ENCODE peak calls at places on chromosome 19, in six cellular contexts. P is astrocyte, B is PC-9, R is substantia nigra, D is heart right ventricle, V is GM23338. K is an unnamed sample.
A peak's percentile ranks its signal among the peaks of the same experiment; 100 is the strongest.

GRCh38 chr19:11539495-11540365 is 1.1 kb downstream of the CNN1 start:
- DNase-seq in B (no peak), V (peak; percentile 70), D (peak; percentile 59), R (no peak), P (no peak), K (no peak)

GRCh38 chr19:46716013-46716671 is 772 bp downstream of the PRKD2 start:
- DNase-seq in R (no peak), P (no peak), V (peak; percentile 75), B (peak; percentile 17), D (no peak), K (no peak)

GRCh38 chr19:38388310-38389100 is at the start of gene SPRED3:
- DNase-seq in P (no peak), R (no peak), V (peak; percentile 85), B (no peak), D (no peak), K (no peak)

GRCh38 chr19:19531951-19532805 is 3.5 kb downstream of the YJEFN3 start:
- DNase-seq in R (peak; percentile 94), P (no peak), V (peak; percentile 94), D (peak; percentile 74), B (no peak), K (peak; percentile 89)

GRCh38 chr19:17648097-17648660 is 40.0 kb downstream of the UNC13A start:
- DNase-seq in R (no peak), D (no peak), B (no peak), P (no peak), V (peak; percentile 55), K (no peak)

GRCh38 chr19:39172700-39173501 is 23.9 kb upstream of the NCCRP1 start:
- DNase-seq in P (no peak), D (no peak), R (no peak), V (no peak), B (no peak), K (no peak)

GRCh38 chr19:3140667-3141038 is 4.8 kb downstream of the GNA15 start:
- DNase-seq in R (no peak), D (no peak), P (no peak), B (no peak), V (no peak), K (no peak)

GRCh38 chr19:10928563-10929401 is at the start of the genes TIMM29 and YIPF2:
- DNase-seq in D (peak; percentile 98), P (peak; percentile 90), R (peak; percentile 92), B (peak; percentile 98), V (peak; percentile 99), K (peak; percentile 88)

GRCh38 chr19:53958168-53958571 is 4.6 kb upstream of the CACNG8 start:
- DNase-seq in B (no peak), R (peak; percentile 45), D (no peak), P (no peak), V (peak; percentile 96), K (no peak)

GRCh38 chr19:35901854-35902661 is at the start of gene HCST:
- DNase-seq in D (no peak), R (no peak), B (no peak), V (no peak), P (peak; percentile 64), K (no peak)

GRCh38 chr19:35513975-35514809 is 743 bp upstream of the DMKN start:
- DNase-seq in D (no peak), V (peak; percentile 61), R (no peak), B (no peak), P (no peak), K (no peak)

GRCh38 chr19:23957660-23958281 is 43.1 kb downstream of the ZNF726 start:
- DNase-seq in D (no peak), R (no peak), P (peak; percentile 81), V (no peak), B (peak; percentile 97), K (no peak)

GRCh38 chr19:41993612-41994483 is at the start of gene ATP1A3:
- DNase-seq in V (peak; percentile 85), D (peak; percentile 66), P (peak; percentile 13), B (no peak), R (peak; percentile 15), K (no peak)

GRCh38 chr19:46693760-46694159 is 23.2 kb downstream of the PRKD2 start:
- DNase-seq in P (no peak), R (no peak), B (no peak), V (no peak), D (no peak), K (no peak)

GRCh38 chr19:52910648-52911047 is 12.6 kb downstream of the ZNF888 start:
- DNase-seq in V (no peak), R (no peak), P (no peak), D (no peak), B (no peak), K (no peak)

GRCh38 chr19:46731007-46731501 is 14.1 kb upstream of the PRKD2 start:
- DNase-seq in D (no peak), P (peak; percentile 96), B (peak; percentile 96), V (no peak), R (no peak), K (no peak)

GRCh38 chr19:39398297-39398864 is 7.2 kb downstream of the MED29 start:
- DNase-seq in P (peak; percentile 65), D (peak; percentile 66), R (peak; percentile 14), B (peak; percentile 78), V (no peak), K (peak; percentile 57)

GRCh38 chr19:41940443-41941409 is 12.5 kb upstream of the ERFL start:
- DNase-seq in P (no peak), B (no peak), R (no peak), D (no peak), V (peak; percentile 17), K (no peak)

GRCh38 chr19:28485300-28485699 is 727.7 kb downstream of the UQCRFS1 start:
- DNase-seq in D (peak; percentile 8), P (no peak), B (no peak), V (no peak), R (no peak), K (no peak)

GRCh38 chr19:47778954-47779351 is 450 bp downstream of the SELENOW start:
- DNase-seq in V (no peak), D (peak; percentile 47), B (no peak), R (peak; percentile 39), P (no peak), K (no peak)

GRCh38 chr19:18589380-18590272 is 1.0 kb downstream of the REX1BD start:
- DNase-seq in V (peak; percentile 88), B (peak; percentile 70), D (peak; percentile 63), R (peak; percentile 34), P (peak; percentile 46), K (peak; percentile 50)

GRCh38 chr19:53864308-53864836 is 3.3 kb upstream of the MYADM start:
- DNase-seq in D (no peak), B (peak; percentile 69), R (peak; percentile 26), P (no peak), V (no peak), K (no peak)

GRCh38 chr19:35773020-35773809 is 2.1 kb upstream of the ARHGAP33 start:
- DNase-seq in D (no peak), B (peak; percentile 51), V (no peak), P (peak; percentile 12), R (no peak), K (no peak)

GRCh38 chr19:55484571-55485438 is at the start of gene NAT14:
- DNase-seq in D (peak; percentile 54), P (no peak), R (peak; percentile 58), B (no peak), V (peak; percentile 95), K (no peak)

GRCh38 chr19:55473613-55474012 is 2.8 kb upstream of the ZNF628 start:
- DNase-seq in V (no peak), R (no peak), B (no peak), D (no peak), P (no peak), K (no peak)

GRCh38 chr19:56155124-56155687 is 14.1 kb downstream of the ZNF444 start:
- DNase-seq in R (no peak), B (no peak), D (no peak), P (no peak), V (peak; percentile 86), K (no peak)

GRCh38 chr19:6529351-6529750 is 1.5 kb upstream of the TNFSF9 start:
- DNase-seq in V (no peak), R (no peak), B (no peak), P (no peak), D (no peak), K (no peak)
- H3K27ac ChIP-seq in V (no peak overlapping the region), R (peak overlapping the region; percentile 86), B (no peak overlapping the region), P (no peak overlapping the region), D (no peak overlapping the region), K (no peak overlapping the region)

GRCh38 chr19:14250870-14251269 is 44.9 kb upstream of the ADGRL1 start:
- DNase-seq in B (no peak), P (no peak), R (no peak), V (no peak), D (no peak), K (no peak)

GRCh38 chr19:14248578-14249011 is 42.6 kb upstream of the ADGRL1 start:
- DNase-seq in P (peak; percentile 53), R (peak; percentile 41), B (no peak), V (peak; percentile 95), D (peak; percentile 40), K (peak; percentile 14)
- H3K27ac ChIP-seq in P (no peak overlapping the region), R (peak overlapping the region; percentile 61), B (no peak overlapping the region), V (peak overlapping the region; percentile 99), D (no peak overlapping the region), K (peak overlapping the region; percentile 54)

DNA sequence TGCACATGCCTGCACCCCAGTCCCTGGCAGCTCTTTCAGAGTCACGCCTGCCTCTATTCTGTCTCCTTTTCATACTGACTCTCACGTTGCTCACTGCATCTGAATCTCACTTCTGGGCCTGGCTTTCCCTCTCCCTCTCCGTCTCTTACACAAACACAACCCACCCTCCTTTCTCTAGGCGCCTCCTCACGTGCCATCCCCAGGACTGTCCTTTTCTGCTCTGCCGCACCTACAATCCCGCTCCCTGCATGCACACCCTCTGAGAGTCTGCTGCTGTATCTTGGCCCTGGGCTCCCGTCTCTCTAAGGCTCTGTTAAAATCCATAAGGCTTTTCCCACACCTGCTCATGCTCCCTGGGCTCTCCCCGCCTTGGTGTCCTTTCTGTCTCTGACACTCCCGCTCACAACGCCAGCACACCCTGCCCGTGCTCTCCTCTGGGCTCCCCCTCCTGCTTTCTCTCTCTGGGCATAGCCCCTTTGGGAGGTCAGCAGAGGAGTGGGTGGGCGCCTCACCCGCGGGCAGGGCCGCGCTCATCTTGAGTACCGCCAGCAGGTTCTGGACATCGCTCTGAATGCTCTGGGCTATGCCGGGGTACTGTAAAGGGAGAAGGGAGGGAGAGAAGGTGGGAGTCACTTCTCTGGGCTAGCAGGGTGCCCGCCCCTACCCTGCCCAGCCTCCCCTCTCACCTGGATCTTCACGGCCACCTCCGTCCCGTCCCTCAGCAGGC is 12.7 kb upstream of the NUMBL start:
- DNase-seq in V (no peak), B (no peak), P (no peak), D (no peak), R (no peak), K (no peak)
- H3K27ac ChIP-seq in V (peak overlapping the region; percentile 39), B (no peak overlapping the region), P (no peak overlapping the region), D (no peak overlapping the region), R (no peak overlapping the region), K (peak overlapping the region; percentile 36)

GRCh38 chr19:50357178-50358100 is 8.0 kb downstream of the NAPSA start:
- DNase-seq in B (peak; percentile 45), R (peak; percentile 76), D (peak; percentile 75), P (peak; percentile 26), V (peak; percentile 91), K (peak; percentile 83)
- H3K27ac ChIP-seq in B (no peak overlapping the region), R (peak overlapping the region; percentile 87), D (peak overlapping the region; percentile 81), P (no peak overlapping the region), V (peak overlapping the region; percentile 34), K (peak overlapping the region; percentile 90)

DNA sequence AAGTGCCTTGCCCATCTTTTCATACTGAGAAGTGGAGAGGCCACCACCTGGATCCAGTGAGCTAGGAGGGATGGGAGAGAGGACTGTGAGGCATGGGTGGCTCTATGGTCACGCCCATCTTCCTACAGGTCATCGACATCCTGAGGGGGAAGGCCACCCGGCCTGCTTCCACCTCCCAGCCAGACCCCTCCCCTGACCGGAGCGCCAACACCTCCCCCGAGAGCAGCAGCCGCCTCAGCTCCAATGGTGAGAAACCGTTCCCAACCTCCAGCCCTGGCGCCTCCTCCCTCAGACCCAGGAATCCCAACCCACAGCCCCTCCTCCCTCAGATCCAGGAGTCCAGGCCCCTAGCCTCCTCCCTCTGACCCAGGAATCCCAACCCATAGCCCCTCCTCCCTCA is 10.1 kb downstream of the BCL3 start:
- DNase-seq in B (no peak), R (no peak), P (no peak), D (peak; percentile 42), V (peak; percentile 86), K (no peak)
- H3K27ac ChIP-seq in B (no peak overlapping the region), R (no peak overlapping the region), P (no peak overlapping the region), D (peak overlapping the region; percentile 94), V (no peak overlapping the region), K (peak overlapping the region; percentile 85)